ENCODE peak calls at places on chromosomes 11 and 22, in seven cellular contexts. One of them, this sample, is unnamed.
A peak's percentile ranks its signal among the peaks of the same experiment; 100 is the strongest.

GRCh38 chr11:8959546-8960166 is 4.6 kb downstream of the TMEM9B start:
- DNase-seq in hippocampal formation: no peak
- DNase-seq in fibroblast of mammary gland: peak; percentile 88
- DNase-seq in AG10803: peak; percentile 87
- DNase-seq in WTC11: peak; percentile 16
- DNase-seq in adrenal gland: no peak
- DNase-seq in PC-9: peak; percentile 56
- DNase-seq in this sample: peak; percentile 91

GRCh38 chr22:17836977-17837742 is 62.9 kb upstream of the BID start:
- DNase-seq in AG10803: no peak
- DNase-seq in adrenal gland: no peak
- DNase-seq in hippocampal formation: peak; percentile 17
- DNase-seq in fibroblast of mammary gland: no peak
- DNase-seq in PC-9: peak; percentile 36
- DNase-seq in WTC11: no peak
- DNase-seq in this sample: no peak

GRCh38 chr11:73192272-73192671 is 25.8 kb upstream of the P2RY2 start:
- DNase-seq in hippocampal formation: no peak
- DNase-seq in fibroblast of mammary gland: no peak
- DNase-seq in PC-9: peak; percentile 99
- DNase-seq in adrenal gland: no peak
- DNase-seq in AG10803: no peak
- DNase-seq in WTC11: peak; percentile 5
- DNase-seq in this sample: no peak

GRCh38 chr11:12087075-12087775 is 23.2 kb upstream of the MICAL2 start:
- DNase-seq in PC-9: peak; percentile 72
- DNase-seq in AG10803: peak; percentile 93
- DNase-seq in WTC11: no peak
- DNase-seq in adrenal gland: no peak
- DNase-seq in hippocampal formation: no peak
- DNase-seq in fibroblast of mammary gland: peak; percentile 85
- DNase-seq in this sample: no peak

GRCh38 chr11:36280531-36280930 is 8.7 kb downstream of the COMMD9 start:
- DNase-seq in fibroblast of mammary gland: peak; percentile 21
- DNase-seq in adrenal gland: no peak
- DNase-seq in AG10803: peak; percentile 37
- DNase-seq in WTC11: no peak
- DNase-seq in hippocampal formation: no peak
- DNase-seq in PC-9: no peak
- DNase-seq in this sample: no peak

GRCh38 chr11:132716037-132716436 is 816.3 kb downstream of the OPCML start:
- DNase-seq in adrenal gland: no peak
- DNase-seq in AG10803: no peak
- DNase-seq in hippocampal formation: no peak
- DNase-seq in PC-9: no peak
- DNase-seq in WTC11: no peak
- DNase-seq in fibroblast of mammary gland: no peak
- DNase-seq in this sample: no peak

GRCh38 chr11:112355726-112356125 is 95.1 kb upstream of the PLET1 start:
- DNase-seq in adrenal gland: peak; percentile 82
- DNase-seq in fibroblast of mammary gland: peak; percentile 25
- DNase-seq in PC-9: peak; percentile 34
- DNase-seq in AG10803: peak; percentile 35
- DNase-seq in WTC11: peak; percentile 61
- DNase-seq in hippocampal formation: no peak
- DNase-seq in this sample: peak; percentile 39

GRCh38 chr22:50622723-50623327 is 5.1 kb downstream of the ARSA start:
- DNase-seq in WTC11: no peak
- DNase-seq in fibroblast of mammary gland: no peak
- DNase-seq in AG10803: no peak
- DNase-seq in adrenal gland: no peak
- DNase-seq in hippocampal formation: no peak
- DNase-seq in PC-9: no peak
- DNase-seq in this sample: no peak

This sample was measured in cardiac muscle cell.